ENCODE peak calls at places on chromosomes 3 and 15, in nine cellular contexts. One of them, this sample, is unnamed.
A peak's percentile ranks its signal among the peaks of the same experiment; 100 is the strongest.

GRCh38 chr3:101643861-101644613 is 32.9 kb downstream of the ZBTB11 start:
- DNase-seq in GM12878: no peak
- DNase-seq in K562: no peak
- DNase-seq in prostate gland: no peak
- DNase-seq in HCT116: peak; percentile 4
- DNase-seq in GM23338: no peak
- DNase-seq in sigmoid colon: no peak
- DNase-seq in transverse colon: no peak
- DNase-seq in SK-N-SH: no peak
- DNase-seq in this sample: no peak

GRCh38 chr3:75180945-75181298 is 483.2 kb upstream of the FRG2C start:
- DNase-seq in GM12878: no peak
- DNase-seq in K562: no peak
- DNase-seq in prostate gland: no peak
- DNase-seq in HCT116: no peak
- DNase-seq in GM23338: no peak
- DNase-seq in sigmoid colon: no peak
- DNase-seq in transverse colon: no peak
- DNase-seq in SK-N-SH: no peak
- DNase-seq in this sample: no peak

GRCh38 chr3:122754867-122755835 is 38.5 kb downstream of the HSPBAP1 start:
- DNase-seq in GM12878: peak; percentile 33
- DNase-seq in K562: peak; percentile 27
- DNase-seq in prostate gland: no peak
- DNase-seq in HCT116: peak; percentile 34
- DNase-seq in GM23338: peak; percentile 90
- DNase-seq in sigmoid colon: no peak
- DNase-seq in transverse colon: no peak
- DNase-seq in SK-N-SH: peak; percentile 30
- DNase-seq in this sample: no peak

GRCh38 chr3:14716593-14716992 is 41.7 kb downstream of the C3orf20 start:
- DNase-seq in GM12878: no peak
- DNase-seq in K562: no peak
- DNase-seq in prostate gland: no peak
- DNase-seq in HCT116: no peak
- DNase-seq in GM23338: no peak
- DNase-seq in sigmoid colon: no peak
- DNase-seq in transverse colon: no peak
- DNase-seq in SK-N-SH: no peak
- DNase-seq in this sample: no peak

GRCh38 chr15:48358681-48359152 is 27.5 kb downstream of the DUT start:
- DNase-seq in GM12878: no peak
- DNase-seq in K562: no peak
- DNase-seq in prostate gland: no peak
- DNase-seq in HCT116: no peak
- DNase-seq in GM23338: no peak
- DNase-seq in sigmoid colon: no peak
- DNase-seq in transverse colon: no peak
- DNase-seq in SK-N-SH: no peak
- DNase-seq in this sample: no peak

GRCh38 chr3:108099679-108100428 is 9.0 kb upstream of the CD47 start:
- DNase-seq in GM12878: no peak
- DNase-seq in K562: peak; percentile 56
- DNase-seq in prostate gland: no peak
- DNase-seq in HCT116: no peak
- DNase-seq in GM23338: no peak
- DNase-seq in sigmoid colon: no peak
- DNase-seq in transverse colon: no peak
- DNase-seq in SK-N-SH: no peak
- DNase-seq in this sample: peak; percentile 61

GRCh38 chr3:50356553-50356952 is 2.8 kb downstream of the TMEM115 start:
- DNase-seq in GM12878: no peak
- DNase-seq in K562: no peak
- DNase-seq in prostate gland: no peak
- DNase-seq in HCT116: no peak
- DNase-seq in GM23338: no peak
- DNase-seq in sigmoid colon: no peak
- DNase-seq in transverse colon: peak; percentile 83
- DNase-seq in SK-N-SH: no peak
- DNase-seq in this sample: peak; percentile 64

GRCh38 chr15:100383302-100384107 is 41.7 kb upstream of the ADAMTS17 start:
- DNase-seq in GM12878: no peak
- DNase-seq in K562: no peak
- DNase-seq in prostate gland: peak; percentile 23
- DNase-seq in HCT116: peak; percentile 8
- DNase-seq in GM23338: peak; percentile 72
- DNase-seq in sigmoid colon: no peak
- DNase-seq in transverse colon: peak; percentile 19
- DNase-seq in SK-N-SH: peak; percentile 45
- DNase-seq in this sample: no peak

GRCh38 chr3:52891164-52891563 is 6.2 kb downstream of the STIMATE start:
- DNase-seq in GM12878: no peak
- DNase-seq in K562: no peak
- DNase-seq in prostate gland: no peak
- DNase-seq in HCT116: no peak
- DNase-seq in GM23338: no peak
- DNase-seq in sigmoid colon: no peak
- DNase-seq in transverse colon: no peak
- DNase-seq in SK-N-SH: no peak
- DNase-seq in this sample: peak; percentile 32

GRCh38 chr3:23206371-23206770 is 3.2 kb downstream of the UBE2E2 start:
- DNase-seq in GM12878: no peak
- DNase-seq in K562: no peak
- DNase-seq in prostate gland: no peak
- DNase-seq in HCT116: no peak
- DNase-seq in GM23338: no peak
- DNase-seq in sigmoid colon: no peak
- DNase-seq in transverse colon: no peak
- DNase-seq in SK-N-SH: no peak
- DNase-seq in this sample: no peak

GRCh38 chr3:31877559-31877958 is 103.5 kb downstream of the OSBPL10 start:
- DNase-seq in GM12878: no peak
- DNase-seq in K562: no peak
- DNase-seq in prostate gland: no peak
- DNase-seq in HCT116: no peak
- DNase-seq in GM23338: no peak
- DNase-seq in sigmoid colon: no peak
- DNase-seq in transverse colon: no peak
- DNase-seq in SK-N-SH: no peak
- DNase-seq in this sample: no peak

GRCh38 chr3:196813903-196814302 is 53.8 kb upstream of the SENP5 start:
- DNase-seq in GM12878: no peak
- DNase-seq in K562: peak; percentile 20
- DNase-seq in prostate gland: no peak
- DNase-seq in HCT116: no peak
- DNase-seq in GM23338: no peak
- DNase-seq in sigmoid colon: no peak
- DNase-seq in transverse colon: no peak
- DNase-seq in SK-N-SH: no peak
- DNase-seq in this sample: no peak

GRCh38 chr15:48185527-48185926 is 5.9 kb upstream of the CTXN2 start:
- DNase-seq in GM12878: no peak
- DNase-seq in K562: no peak
- DNase-seq in prostate gland: no peak
- DNase-seq in HCT116: no peak
- DNase-seq in GM23338: no peak
- DNase-seq in sigmoid colon: no peak
- DNase-seq in transverse colon: no peak
- DNase-seq in SK-N-SH: no peak
- DNase-seq in this sample: no peak

GRCh38 chr3:42438193-42438592 is 27.8 kb upstream of the LYZL4 start:
- DNase-seq in GM12878: no peak
- DNase-seq in K562: no peak
- DNase-seq in prostate gland: no peak
- DNase-seq in HCT116: no peak
- DNase-seq in GM23338: no peak
- DNase-seq in sigmoid colon: no peak
- DNase-seq in transverse colon: no peak
- DNase-seq in SK-N-SH: no peak
- DNase-seq in this sample: no peak

GRCh38 chr3:189458536-189458935 is 172.7 kb upstream of the TP63 start:
- DNase-seq in GM12878: no peak
- DNase-seq in K562: no peak
- DNase-seq in prostate gland: peak; percentile 27
- DNase-seq in HCT116: no peak
- DNase-seq in GM23338: no peak
- DNase-seq in sigmoid colon: no peak
- DNase-seq in transverse colon: no peak
- DNase-seq in SK-N-SH: peak; percentile 64
- DNase-seq in this sample: no peak

GRCh38 chr3:82509106-82509842 is 747.8 kb upstream of the GBE1 start:
- DNase-seq in GM12878: no peak
- DNase-seq in K562: no peak
- DNase-seq in prostate gland: no peak
- DNase-seq in HCT116: no peak
- DNase-seq in GM23338: no peak
- DNase-seq in sigmoid colon: no peak
- DNase-seq in transverse colon: no peak
- DNase-seq in SK-N-SH: no peak
- DNase-seq in this sample: no peak

GRCh38 chr15:56241374-56242085 is 2.1 kb downstream of the RFX7 start:
- DNase-seq in GM12878: no peak
- DNase-seq in K562: no peak
- DNase-seq in prostate gland: no peak
- DNase-seq in HCT116: no peak
- DNase-seq in GM23338: no peak
- DNase-seq in sigmoid colon: no peak
- DNase-seq in transverse colon: no peak
- DNase-seq in SK-N-SH: no peak
- DNase-seq in this sample: no peak

GRCh38 chr15:80121546-80121945 is 31.3 kb upstream of the FAH start:
- DNase-seq in GM12878: no peak
- DNase-seq in K562: no peak
- DNase-seq in prostate gland: no peak
- DNase-seq in HCT116: no peak
- DNase-seq in GM23338: no peak
- DNase-seq in sigmoid colon: no peak
- DNase-seq in transverse colon: no peak
- DNase-seq in SK-N-SH: peak; percentile 9
- DNase-seq in this sample: no peak

GRCh38 chr15:81265256-81265943 is 58.5 kb downstream of the STARD5 start:
- DNase-seq in GM12878: no peak
- DNase-seq in K562: no peak
- DNase-seq in prostate gland: no peak
- DNase-seq in HCT116: no peak
- DNase-seq in GM23338: peak; percentile 19
- DNase-seq in sigmoid colon: no peak
- DNase-seq in transverse colon: no peak
- DNase-seq in SK-N-SH: no peak
- DNase-seq in this sample: no peak

GRCh38 chr15:101654191-101654590 is 2.0 kb upstream of the TM2D3 start:
- DNase-seq in GM12878: no peak
- DNase-seq in K562: no peak
- DNase-seq in prostate gland: no peak
- DNase-seq in HCT116: no peak
- DNase-seq in GM23338: no peak
- DNase-seq in sigmoid colon: no peak
- DNase-seq in transverse colon: no peak
- DNase-seq in SK-N-SH: no peak
- DNase-seq in this sample: no peak

DNA sequence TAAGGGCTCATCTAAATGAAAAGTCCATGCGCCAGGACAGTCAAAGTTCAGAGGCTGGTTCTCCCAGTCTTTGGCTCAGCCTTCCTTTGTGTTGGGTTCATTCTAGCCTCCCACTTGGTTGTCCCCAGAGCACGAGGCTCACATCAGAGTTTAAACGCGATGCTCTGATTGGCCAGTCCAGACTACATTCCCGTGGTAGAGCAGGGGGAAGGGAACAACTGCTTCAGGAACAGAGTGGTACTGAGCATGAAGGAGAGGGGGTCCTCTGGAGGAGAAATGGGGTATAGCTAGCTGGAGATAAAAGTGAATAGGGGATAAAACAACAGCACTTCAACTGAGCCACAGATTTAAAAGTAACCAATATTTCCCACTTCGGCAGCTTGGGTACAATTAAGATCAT is 32.2 kb downstream of the ANAPC13 start:
- DNase-seq in GM12878: no peak
- DNase-seq in K562: peak; percentile 21
- DNase-seq in prostate gland: no peak
- DNase-seq in HCT116: peak; percentile 13
- DNase-seq in GM23338: peak; percentile 89
- DNase-seq in sigmoid colon: no peak
- DNase-seq in transverse colon: no peak
- DNase-seq in SK-N-SH: peak; percentile 20
- DNase-seq in this sample: no peak
- TF ChIP-seq CTCF in GM12878: no peak
- TF ChIP-seq CTCF in K562: no peak
- TF ChIP-seq CTCF in prostate gland: no peak
- TF ChIP-seq CTCF in HCT116: peak; percentile 34
- TF ChIP-seq CTCF in GM23338: peak; percentile 81
- TF ChIP-seq CTCF in sigmoid colon: no peak
- TF ChIP-seq CTCF in transverse colon: no peak
- TF ChIP-seq CTCF in SK-N-SH: peak; percentile 30
- TF ChIP-seq CTCF in this sample: no peak

GRCh38 chr15:59437777-59438574 is at the start of gene FAM81A:
- DNase-seq in GM12878: no peak
- DNase-seq in K562: peak; percentile 49
- DNase-seq in prostate gland: peak; percentile 73
- DNase-seq in HCT116: peak; percentile 36
- DNase-seq in GM23338: peak; percentile 82
- DNase-seq in sigmoid colon: peak; percentile 94
- DNase-seq in transverse colon: peak; percentile 80
- DNase-seq in SK-N-SH: peak; percentile 96
- DNase-seq in this sample: peak; percentile 95
- TF ChIP-seq POLR2AphosphoS5 in GM12878: no peak
- TF ChIP-seq POLR2AphosphoS5 in K562: no peak
- TF ChIP-seq POLR2AphosphoS5 in prostate gland: peak; percentile 36
- TF ChIP-seq POLR2AphosphoS5 in HCT116: peak; percentile 25
- TF ChIP-seq POLR2AphosphoS5 in GM23338: no peak
- TF ChIP-seq POLR2AphosphoS5 in sigmoid colon: no peak
- TF ChIP-seq POLR2AphosphoS5 in transverse colon: no peak
- TF ChIP-seq POLR2AphosphoS5 in SK-N-SH: no peak
- TF ChIP-seq POLR2AphosphoS5 in this sample: no peak

GRCh38 chr3:63979093-63979492 is 44.2 kb downstream of the PSMD6 start:
- DNase-seq in GM12878: no peak
- DNase-seq in K562: no peak
- DNase-seq in prostate gland: no peak
- DNase-seq in HCT116: no peak
- DNase-seq in GM23338: no peak
- DNase-seq in sigmoid colon: no peak
- DNase-seq in transverse colon: no peak
- DNase-seq in SK-N-SH: no peak
- DNase-seq in this sample: no peak
- TF ChIP-seq CTCF in GM12878: no peak
- TF ChIP-seq CTCF in K562: no peak
- TF ChIP-seq CTCF in prostate gland: no peak
- TF ChIP-seq CTCF in HCT116: no peak
- TF ChIP-seq CTCF in GM23338: no peak
- TF ChIP-seq CTCF in sigmoid colon: no peak
- TF ChIP-seq CTCF in transverse colon: no peak
- TF ChIP-seq CTCF in SK-N-SH: no peak
- TF ChIP-seq CTCF in this sample: no peak

DNA sequence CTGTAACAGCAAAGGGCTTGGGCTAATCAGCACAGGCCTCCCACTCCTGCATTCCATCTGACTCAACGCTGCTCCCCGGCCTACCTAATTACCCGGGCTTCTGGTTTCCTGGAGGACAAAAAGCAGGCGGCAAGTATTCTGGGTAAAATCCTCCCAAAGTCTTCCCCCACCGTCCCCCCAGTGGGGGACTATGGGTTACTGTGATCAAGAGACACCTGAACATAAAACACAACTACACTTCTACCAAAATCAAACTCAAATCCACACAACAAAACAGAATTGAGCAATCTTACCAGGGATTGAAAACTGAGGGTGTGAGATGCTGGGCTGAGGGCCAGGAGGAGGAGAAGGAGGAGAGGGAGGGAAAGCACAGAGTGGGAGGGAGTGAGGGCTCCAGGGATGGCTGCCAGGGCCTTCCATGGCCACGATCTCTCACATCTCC is 8.9 kb upstream of the NCKIPSD start:
- DNase-seq in GM12878: no peak
- DNase-seq in K562: no peak
- DNase-seq in prostate gland: peak; percentile 71
- DNase-seq in HCT116: peak; percentile 32
- DNase-seq in GM23338: no peak
- DNase-seq in sigmoid colon: peak; percentile 96
- DNase-seq in transverse colon: peak; percentile 65
- DNase-seq in SK-N-SH: peak; percentile 41
- DNase-seq in this sample: no peak
- TF ChIP-seq POLR2AphosphoS5 in GM12878: no peak
- TF ChIP-seq POLR2AphosphoS5 in K562: no peak
- TF ChIP-seq POLR2AphosphoS5 in prostate gland: peak; percentile 53
- TF ChIP-seq POLR2AphosphoS5 in HCT116: no peak
- TF ChIP-seq POLR2AphosphoS5 in GM23338: no peak
- TF ChIP-seq POLR2AphosphoS5 in sigmoid colon: peak; percentile 40
- TF ChIP-seq POLR2AphosphoS5 in transverse colon: no peak
- TF ChIP-seq POLR2AphosphoS5 in SK-N-SH: no peak
- TF ChIP-seq POLR2AphosphoS5 in this sample: peak; percentile 43